ENCODE peak calls at places on chromosomes 13 and 19, in eight cellular contexts. O is adrenal gland, B is MM.1S, U is lower lobe of right lung, K is GM23338, I is left ventricle myocardium inferior, L is tibial nerve, Y is breast epithelium. E is an unnamed sample. For H3K4me1, the result is how much of the 10 kb centered on the place peaks cover.

GRCh38 chr19:57280913-57281425 is 684 bp downstream of the ZNF460 start:
- DNase-seq in L (no peak), I (no peak), Y (no peak), O (peak), K (no peak), U (no peak), B (peak), E (no peak)

GRCh38 chr13:86572115-86572514 is 772.9 kb upstream of the SLITRK6 start:
- DNase-seq in Y (no peak), I (no peak), K (no peak), O (no peak), B (no peak), U (no peak), L (no peak), E (no peak)

GRCh38 chr13:76470991-76471390 is 415.2 kb downstream of the KCTD12 start:
- DNase-seq in I (no peak), K (no peak), B (no peak), U (no peak), L (no peak), O (no peak), Y (no peak), E (no peak)

GRCh38 chr13:79533781-79534400 is 52.9 kb downstream of the NDFIP2 start:
- DNase-seq in L (no peak), Y (no peak), O (no peak), I (no peak), U (no peak), K (no peak), B (no peak), E (no peak)

GRCh38 chr13:48500652-48501197 is 32.2 kb downstream of the RCBTB2 start:
- DNase-seq in Y (no peak), B (no peak), K (peak), U (no peak), O (peak), I (no peak), L (no peak), E (no peak)

GRCh38 chr19:48806518-48806817 is 4.4 kb downstream of the BCAT2 start:
- DNase-seq in L (no peak), I (no peak), K (peak), U (no peak), B (peak), O (no peak), Y (no peak), E (no peak)

GRCh38 chr13:113489549-113490495 is 689 bp downstream of the DCUN1D2 start:
- DNase-seq in I (no peak), B (peak), L (no peak), Y (no peak), O (peak), U (peak), K (peak), E (peak)

GRCh38 chr13:43831088-43831487 is 44.3 kb upstream of the ENOX1 start:
- DNase-seq in B (no peak), I (no peak), K (no peak), O (no peak), L (no peak), U (no peak), Y (no peak), E (no peak)

GRCh38 chr19:20325151-20325550 is 158.1 kb downstream of the ZNF486 start:
- DNase-seq in Y (no peak), B (no peak), O (no peak), L (no peak), U (no peak), I (no peak), K (no peak), E (no peak)

GRCh38 chr13:23570099-23570926 is at the start of gene TNFRSF19:
- DNase-seq in B (no peak), Y (no peak), O (peak), K (peak), L (peak), I (peak), U (no peak), E (no peak)

GRCh38 chr13:19153782-19154450 is 27.7 kb downstream of the TUBA3C start:
- DNase-seq in Y (no peak), I (no peak), K (no peak), B (no peak), U (no peak), O (peak), L (no peak), E (no peak)

GRCh38 chr19:35756373-35757230 is at the start of gene HSPB6:
- DNase-seq in L (peak), U (peak), K (peak), O (peak), I (peak), B (no peak), Y (no peak), E (peak)

GRCh38 chr13:112005925-112006324 is 61.0 kb upstream of the SOX1 start:
- DNase-seq in U (no peak), O (no peak), I (no peak), Y (no peak), L (no peak), B (no peak), K (no peak), E (no peak)

GRCh38 chr19:14496849-14497346 is 971 bp upstream of the GIPC1 start:
- DNase-seq in I (no peak), B (no peak), Y (no peak), L (no peak), O (no peak), U (no peak), K (no peak), E (no peak)

GRCh38 chr13:33284916-33285315 is 639 bp downstream of the STARD13 start:
- DNase-seq in O (no peak), Y (no peak), B (no peak), I (no peak), K (no peak), U (no peak), L (no peak), E (no peak)

GRCh38 chr13:27534108-27534975 is 84.0 kb upstream of the MTIF3 start:
- DNase-seq in I (no peak), U (no peak), O (no peak), B (no peak), L (no peak), K (no peak), Y (no peak), E (no peak)

GRCh38 chr13:66618702-66619101 is 611.4 kb downstream of the PCDH9 start:
- DNase-seq in K (peak), O (no peak), B (peak), L (no peak), Y (no peak), I (no peak), U (no peak), E (no peak)

GRCh38 chr19:30302076-30302475 is 70.1 kb upstream of the ZNF536 start:
- DNase-seq in Y (no peak), I (no peak), K (no peak), O (no peak), B (no peak), U (no peak), L (no peak), E (no peak)

GRCh38 chr19:58170860-58171259 is 12.0 kb upstream of the ZNF274 start:
- DNase-seq in U (no peak), I (no peak), B (no peak), Y (no peak), K (no peak), L (no peak), O (no peak), E (no peak)

GRCh38 chr13:28754698-28755545 is 36.2 kb upstream of the SLC46A3 start:
- DNase-seq in U (no peak), I (peak), L (peak), B (no peak), Y (no peak), O (peak), K (peak), E (no peak)

GRCh38 chr13:95956589-95957148 is 96.5 kb downstream of the UGGT2 start:
- DNase-seq in Y (no peak), K (no peak), L (no peak), U (no peak), B (peak), I (no peak), O (no peak), E (no peak)

GRCh38 chr13:113526466-113527220 is 36.1 kb upstream of the DCUN1D2 start:
- DNase-seq in I (no peak), U (no peak), O (no peak), B (peak), K (no peak), Y (peak), L (no peak), E (peak)

GRCh38 chr19:14347999-14348889 is 33.0 kb upstream of the ADGRE5 start:
- DNase-seq in U (peak), B (peak), O (peak), I (peak), Y (peak), L (peak), K (peak), E (peak)

GRCh38 chr13:71858647-71859046 is 8.4 kb downstream of the DACH1 start:
- DNase-seq in B (no peak), O (no peak), L (no peak), Y (no peak), U (no peak), K (no peak), I (no peak), E (no peak)

GRCh38 chr13:91292630-91293221 is 54.8 kb upstream of the MIR17HG start:
- DNase-seq in L (no peak), O (no peak), I (no peak), Y (no peak), B (no peak), K (peak), U (no peak), E (no peak)

GRCh38 chr13:67229438-67230242 is 496 bp downstream of the PCDH9 start:
- DNase-seq in B (peak), K (peak), I (no peak), L (peak), O (no peak), U (no peak), Y (no peak), E (no peak)

GRCh38 chr13:54536112-54536511 is 1507.5 kb downstream of the OLFM4 start:
- DNase-seq in K (peak), Y (no peak), U (no peak), O (no peak), B (no peak), I (no peak), L (no peak), E (no peak)

GRCh38 chr19:33438987-33439781 is 65.7 kb downstream of the CEBPG start:
- DNase-seq in L (no peak), Y (no peak), I (peak), B (no peak), U (peak), K (no peak), O (no peak), E (no peak)

GRCh38 chr19:51354742-51355148 is 11.4 kb downstream of the ETFB start:
- DNase-seq in L (no peak), I (no peak), B (no peak), U (no peak), Y (no peak), K (peak), O (no peak), E (no peak)

GRCh38 chr19:56823417-56823816 is 17.1 kb downstream of the PEG3 start:
- DNase-seq in L (no peak), K (no peak), O (no peak), U (no peak), Y (no peak), B (no peak), I (no peak), E (no peak)

GRCh38 chr19:18419195-18419698 is at the start of gene SSBP4:
- DNase-seq in U (peak), K (peak), Y (no peak), L (peak), I (peak), B (peak), O (peak), E (peak)

GRCh38 chr13:69553976-69554375 is 553.6 kb upstream of the ATXN8OS start:
- DNase-seq in I (no peak), Y (no peak), K (no peak), B (no peak), L (no peak), O (no peak), U (no peak), E (no peak)

GRCh38 chr19:55227241-55228014 is 1.1 kb downstream of the TMEM86B start:
- DNase-seq in L (no peak), I (no peak), O (no peak), B (no peak), U (no peak), Y (no peak), K (no peak), E (no peak)

GRCh38 chr19:10678813-10679212 is 22.4 kb upstream of the QTRT1 start:
- DNase-seq in B (no peak), O (no peak), L (no peak), Y (no peak), K (no peak), U (no peak), I (no peak), E (no peak)

GRCh38 chr19:19176950-19177349 is 6.9 kb upstream of the MEF2B start:
- DNase-seq in K (no peak), I (no peak), Y (no peak), B (no peak), O (no peak), L (no peak), U (no peak), E (no peak)

GRCh38 chr19:50349277-50350057 is 16.0 kb downstream of the NAPSA start:
- DNase-seq in B (peak), I (no peak), U (peak), Y (no peak), O (no peak), K (peak), L (no peak), E (no peak)

GRCh38 chr13:20227288-20227687 is 4.8 kb downstream of the GJB6 start:
- DNase-seq in K (no peak), Y (no peak), L (no peak), B (no peak), U (no peak), O (no peak), I (no peak), E (no peak)

GRCh38 chr13:76646946-76647345 is 239.3 kb downstream of the KCTD12 start:
- DNase-seq in B (no peak), Y (no peak), I (no peak), U (no peak), K (no peak), L (no peak), O (no peak), E (no peak)

GRCh38 chr19:33900817-33901216 is 104.1 kb downstream of the KCTD15 start:
- DNase-seq in U (no peak), Y (no peak), I (no peak), O (no peak), K (no peak), L (no peak), B (no peak), E (no peak)

GRCh38 chr13:46577656-46578589 is 25.0 kb downstream of the LRCH1 start:
- DNase-seq in I (no peak), K (no peak), O (no peak), U (no peak), Y (no peak), B (no peak), L (no peak), E (no peak)

GRCh38 chr13:46575843-46576242 is 22.9 kb downstream of the LRCH1 start:
- DNase-seq in O (peak), U (no peak), Y (no peak), K (no peak), I (no peak), L (no peak), B (no peak), E (no peak)

GRCh38 chr13:46580362-46580839 is 27.4 kb downstream of the LRCH1 start:
- DNase-seq in I (no peak), Y (no peak), K (no peak), L (no peak), U (no peak), B (no peak), O (no peak), E (no peak)

GRCh38 chr13:46575321-46575721 is 22.4 kb downstream of the LRCH1 start:
- DNase-seq in I (no peak), U (no peak), O (no peak), K (no peak), L (no peak), B (no peak), Y (no peak), E (no peak)

DNA sequence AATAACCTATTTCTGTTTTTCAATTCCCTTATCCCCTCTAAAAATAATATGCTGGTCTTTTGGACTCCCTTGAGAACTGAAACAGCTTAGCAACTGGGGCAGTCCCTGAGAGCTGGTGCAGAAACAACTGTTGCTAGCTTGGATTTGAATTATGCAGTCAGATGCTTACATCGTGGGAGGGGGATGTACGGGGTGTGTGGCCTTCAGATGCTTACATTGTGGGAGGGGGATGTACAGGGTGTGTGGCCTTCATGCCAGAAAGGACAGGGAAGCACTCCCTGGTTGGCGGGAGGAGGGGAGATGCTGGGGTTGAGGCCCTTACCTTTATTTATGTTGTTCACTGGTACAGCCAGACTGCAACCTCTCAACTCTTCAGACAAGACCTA is 25.6 kb downstream of the LRCH1 start:
- DNase-seq in Y (no peak), K (no peak), U (no peak), O (no peak), L (no peak), I (no peak), B (no peak), E (no peak)
- H3K4me1 ChIP-seq in Y (under half), K (under half), U (half or more), O (under half), L (under half), I (half or more), B (under half), E (under half)

DNA sequence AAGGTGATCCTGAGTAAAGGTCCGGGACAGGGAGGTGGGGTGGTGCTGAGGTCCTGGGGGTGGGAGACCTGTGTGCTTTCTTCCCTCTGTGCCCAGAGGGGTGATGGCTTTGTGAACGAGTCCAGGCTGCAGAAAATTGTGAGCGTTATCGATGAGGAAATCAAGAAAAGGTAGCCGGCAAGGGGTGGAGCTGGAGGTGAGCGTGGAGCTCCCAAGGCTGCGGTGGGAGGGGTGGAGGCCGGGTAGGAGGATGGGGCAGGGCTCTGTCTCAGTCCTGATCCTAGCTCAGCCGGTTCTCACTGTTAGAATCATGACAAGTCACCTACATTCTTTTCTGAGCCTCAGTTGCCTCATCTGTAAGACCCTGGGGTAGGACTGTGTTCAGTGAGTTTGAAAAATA is 4.0 kb downstream of the SELENOV start:
- DNase-seq in Y (no peak), I (no peak), O (no peak), L (no peak), K (peak), B (no peak), U (no peak), E (no peak)
- H3K4me3 ChIP-seq in Y (no peak), I (no peak), O (no peak), L (no peak), K (peak), B (no peak), U (no peak), E (no peak)

GRCh38 chr19:3570619-3571018 is 2.1 kb upstream of the HMG20B start:
- DNase-seq in U (no peak), O (no peak), I (no peak), B (no peak), Y (no peak), K (no peak), L (no peak), E (no peak)
- H3K27ac ChIP-seq in U (no peak), O (no peak), I (no peak), B (no peak), Y (peak), K (no peak), L (peak), E (no peak)

GRCh38 chr19:42250249-42250665 is 4.7 kb downstream of the ERF start:
- DNase-seq in O (peak), Y (no peak), L (no peak), K (no peak), U (no peak), I (no peak), B (no peak), E (peak)
- H3K4me1 ChIP-seq in O (under half), Y (under half), L (half or more), K (under half), U (half or more), I (half or more), B (under half), E (half or more)

GRCh38 chr19:12983091-12983490 is 12.2 kb upstream of the NFIX start:
- DNase-seq in B (no peak), K (no peak), U (no peak), O (no peak), Y (no peak), L (no peak), I (no peak), E (no peak)
- H3K4me3 ChIP-seq in B (peak), K (peak), U (peak), O (peak), Y (peak), L (no peak), I (peak), E (peak)

DNA sequence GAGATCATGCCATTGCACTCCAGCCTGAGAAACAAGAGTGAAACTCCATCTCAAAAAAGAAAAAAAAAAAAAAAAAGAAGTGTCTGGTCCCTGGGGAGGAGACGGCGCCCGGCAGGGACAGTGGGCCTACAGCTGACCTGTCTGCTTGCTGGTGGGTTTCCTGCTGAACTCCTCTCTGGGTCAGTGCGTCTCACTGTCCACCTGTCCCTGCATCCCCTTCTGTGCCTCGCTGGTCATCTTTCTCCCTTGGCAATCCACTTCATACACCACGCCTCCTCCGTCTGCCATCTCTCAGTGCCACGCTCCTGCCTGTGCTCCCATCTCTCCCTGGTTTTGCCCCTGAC is 63.4 kb downstream of the ACSBG2 start:
- DNase-seq in O (no peak), K (no peak), U (no peak), Y (no peak), L (no peak), I (no peak), B (no peak), E (no peak)
- H3K27ac ChIP-seq in O (no peak), K (no peak), U (peak), Y (peak), L (peak), I (peak), B (no peak), E (no peak)

DNA sequence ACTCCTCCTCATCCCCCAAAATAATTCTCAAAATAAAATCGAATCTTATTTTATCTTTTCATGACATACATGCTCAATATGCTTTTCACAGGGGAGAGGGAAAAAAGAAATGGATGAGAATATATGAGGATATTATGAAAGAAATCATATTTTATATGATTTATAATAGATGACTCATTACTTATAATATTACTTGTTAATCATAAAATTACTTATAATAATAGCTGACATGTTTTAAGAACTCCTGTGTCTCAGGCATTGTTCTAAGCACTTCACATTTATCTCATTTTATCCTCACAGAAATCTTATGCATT is 3.0 kb upstream of the CEACAM3 start:
- DNase-seq in I (no peak), U (no peak), B (no peak), K (no peak), Y (no peak), L (no peak), O (no peak), E (no peak)
- H3K4me1 ChIP-seq in I (under half), U (under half), B (under half), K (under half), Y (under half), L (under half), O (under half), E (under half)

GRCh38 chr19:42281175-42282035 is 12.4 kb downstream of the CIC start:
- DNase-seq in L (no peak), O (peak), I (peak), K (peak), B (no peak), Y (no peak), U (no peak), E (peak)
- H3K4me3 ChIP-seq in L (peak), O (peak), I (peak), K (peak), B (no peak), Y (peak), U (peak), E (peak)